ENCODE peak calls at places on chromosomes 1 and 21, in four cellular contexts. X is pancreas, V is T-cell, I is right cardiac atrium. D is an unnamed sample.

GRCh38 chr1:2344744-2345296 is 46.5 kb downstream of the MORN1 start:
- DNase-seq in X (no peak), I (peak; percentile 41), V (no peak), D (peak; percentile 2)

GRCh38 chr1:94608852-94609570 is 67.5 kb upstream of the F3 start:
- DNase-seq in X (no peak), V (no peak), I (no peak), D (no peak)

GRCh38 chr1:198674009-198674408 is 35.2 kb downstream of the PTPRC start:
- DNase-seq in V (no peak), X (no peak), I (no peak), D (no peak)

GRCh38 chr1:32014199-32014936 is 700 bp downstream of the KHDRBS1 start:
- DNase-seq in V (peak; percentile 15), X (peak; percentile 54), I (peak; percentile 80), D (no peak)

GRCh38 chr1:167755568-167756145 is 33.9 kb downstream of the MPZL1 start:
- DNase-seq in I (no peak), V (no peak), X (no peak), D (no peak)

GRCh38 chr1:32618673-32619221 is 31.6 kb downstream of the ZBTB8OS start:
- DNase-seq in I (no peak), X (no peak), V (no peak), D (no peak)

GRCh38 chr1:31855038-31855845 is 39.4 kb upstream of the SPOCD1 start:
- DNase-seq in I (no peak), V (no peak), X (no peak), D (no peak)

GRCh38 chr1:235910357-235911299 is 43.9 kb upstream of the LYST start:
- DNase-seq in X (no peak), I (no peak), V (no peak), D (no peak)

GRCh38 chr1:19209439-19209989 is 552 bp downstream of the UBR4 start:
- DNase-seq in X (no peak), I (no peak), V (peak; percentile 11), D (peak; percentile 17)

GRCh38 chr1:226975909-226976670 is 36.0 kb downstream of the COQ8A start:
- DNase-seq in I (no peak), X (no peak), V (no peak), D (no peak)

GRCh38 chr1:203648281-203648680 is 21.6 kb downstream of the ATP2B4 start:
- DNase-seq in X (no peak), I (no peak), V (no peak), D (no peak)

GRCh38 chr21:34803792-34804440 is 135.1 kb downstream of the CLIC6 start:
- DNase-seq in I (no peak), V (no peak), X (no peak), D (no peak)

GRCh38 chr1:66396212-66396890 is 137.6 kb upstream of the SGIP1 start:
- DNase-seq in I (no peak), V (no peak), X (no peak), D (no peak)

GRCh38 chr1:32774464-32774808 is 42.7 kb downstream of the YARS1 start:
- DNase-seq in I (no peak), X (no peak), V (no peak), D (no peak)

GRCh38 chr1:233412812-233413211 is 85.3 kb downstream of the MAP3K21 start:
- DNase-seq in X (no peak), I (no peak), V (no peak), D (no peak)

GRCh38 chr1:79079770-79080169 is 73.2 kb upstream of the ADGRL4 start:
- DNase-seq in X (no peak), I (no peak), V (no peak), D (no peak)

GRCh38 chr1:203556047-203556851 is 62.3 kb downstream of the OPTC start:
- DNase-seq in I (peak; percentile 84), X (no peak), V (no peak), D (no peak)

GRCh38 chr1:116309090-116309870 is 63.8 kb upstream of the ATP1A1 start:
- DNase-seq in I (no peak), X (no peak), V (no peak), D (no peak)

GRCh38 chr1:21774835-21775541 is 8.0 kb downstream of the USP48 start:
- DNase-seq in X (no peak), V (no peak), I (no peak), D (no peak)

GRCh38 chr1:228140724-228141081 is 624 bp downstream of the GUK1 start:
- DNase-seq in X (peak; percentile 63), V (no peak), I (no peak), D (no peak)

GRCh38 chr1:10228528-10228927 is 18.2 kb downstream of the KIF1B start:
- DNase-seq in X (no peak), V (no peak), I (no peak), D (no peak)

GRCh38 chr1:28983091-28983490 is 68.7 kb downstream of the EPB41 start:
- DNase-seq in I (no peak), X (no peak), V (no peak), D (no peak)

GRCh38 chr1:150544204-150544603 is 5.0 kb upstream of the ADAMTSL4 start:
- DNase-seq in X (no peak), V (no peak), I (no peak), D (no peak)

GRCh38 chr1:53593758-53594380 is 134.7 kb downstream of the DMRTB1 start:
- DNase-seq in V (no peak), X (no peak), I (peak; percentile 56), D (no peak)

GRCh38 chr1:217437375-217437774 is 193.5 kb downstream of the GPATCH2 start:
- DNase-seq in X (no peak), I (no peak), V (no peak), D (no peak)

GRCh38 chr1:164699815-164700491 is 141.0 kb downstream of the PBX1 start:
- DNase-seq in X (no peak), I (no peak), V (no peak), D (no peak)

GRCh38 chr1:94039871-94040569 is 80.9 kb downstream of the ABCA4 start:
- DNase-seq in X (no peak), I (no peak), V (no peak), D (no peak)

GRCh38 chr1:87598429-87598828 is 269.7 kb downstream of the LMO4 start:
- DNase-seq in X (no peak), V (no peak), I (no peak), D (no peak)

GRCh38 chr1:154206212-154206611 is at the start of gene CFAP141:
- DNase-seq in X (no peak), V (no peak), I (no peak), D (no peak)

GRCh38 chr1:160061376-160062100 is 8.4 kb downstream of the KCNJ10 start:
- DNase-seq in V (no peak), X (no peak), I (no peak), D (no peak)

GRCh38 chr1:47211796-47212269 is 20.2 kb downstream of the TAL1 start:
- DNase-seq in V (no peak), I (peak; percentile 76), X (no peak), D (no peak)

GRCh38 chr1:32266926-32267645 is 16.0 kb downstream of the LCK start:
- DNase-seq in X (no peak), I (no peak), V (no peak), D (no peak)

GRCh38 chr1:26153966-26154572 is 4.8 kb upstream of the FAM110D start:
- DNase-seq in I (no peak), X (no peak), V (no peak), D (no peak)